ENCODE peak calls at places on chromosome 16, in four cellular contexts. T is left lung, S is lung, A is SK-N-SH. O is an unnamed sample.

GRCh38 chr16:71410146-71410545 is 31.7 kb downstream of the TLE7 start:
- DNase-seq in A (no peak), T (no peak), S (no peak), O (no peak)

GRCh38 chr16:89897204-89897603 is 21.5 kb upstream of the MC1R start:
- DNase-seq in T (no peak), A (no peak), S (no peak), O (no peak)

GRCh38 chr16:20064520-20064919 is 9.2 kb downstream of the GPR139 start:
- DNase-seq in S (no peak), A (no peak), T (no peak), O (no peak)

GRCh38 chr16:53090591-53091507 is 36.1 kb downstream of the CHD9 start:
- DNase-seq in T (peak; percentile 89), A (peak; percentile 29), S (peak; percentile 86), O (peak; percentile 96)

GRCh38 chr16:10976663-10977062 is 32.3 kb downstream of the CLEC16A start:
- DNase-seq in A (peak; percentile 75), S (no peak), T (no peak), O (no peak)

GRCh38 chr16:89024546-89024945 is 47.5 kb upstream of the CBFA2T3 start:
- DNase-seq in T (no peak), S (no peak), A (no peak), O (no peak)

GRCh38 chr16:3759736-3760135 is 42.4 kb upstream of the TRAP1 start:
- DNase-seq in T (no peak), S (no peak), A (no peak), O (no peak)

GRCh38 chr16:46648656-46649055 is 27.5 kb upstream of the SHCBP1 start:
- DNase-seq in T (no peak), A (no peak), S (no peak), O (no peak)

DNA sequence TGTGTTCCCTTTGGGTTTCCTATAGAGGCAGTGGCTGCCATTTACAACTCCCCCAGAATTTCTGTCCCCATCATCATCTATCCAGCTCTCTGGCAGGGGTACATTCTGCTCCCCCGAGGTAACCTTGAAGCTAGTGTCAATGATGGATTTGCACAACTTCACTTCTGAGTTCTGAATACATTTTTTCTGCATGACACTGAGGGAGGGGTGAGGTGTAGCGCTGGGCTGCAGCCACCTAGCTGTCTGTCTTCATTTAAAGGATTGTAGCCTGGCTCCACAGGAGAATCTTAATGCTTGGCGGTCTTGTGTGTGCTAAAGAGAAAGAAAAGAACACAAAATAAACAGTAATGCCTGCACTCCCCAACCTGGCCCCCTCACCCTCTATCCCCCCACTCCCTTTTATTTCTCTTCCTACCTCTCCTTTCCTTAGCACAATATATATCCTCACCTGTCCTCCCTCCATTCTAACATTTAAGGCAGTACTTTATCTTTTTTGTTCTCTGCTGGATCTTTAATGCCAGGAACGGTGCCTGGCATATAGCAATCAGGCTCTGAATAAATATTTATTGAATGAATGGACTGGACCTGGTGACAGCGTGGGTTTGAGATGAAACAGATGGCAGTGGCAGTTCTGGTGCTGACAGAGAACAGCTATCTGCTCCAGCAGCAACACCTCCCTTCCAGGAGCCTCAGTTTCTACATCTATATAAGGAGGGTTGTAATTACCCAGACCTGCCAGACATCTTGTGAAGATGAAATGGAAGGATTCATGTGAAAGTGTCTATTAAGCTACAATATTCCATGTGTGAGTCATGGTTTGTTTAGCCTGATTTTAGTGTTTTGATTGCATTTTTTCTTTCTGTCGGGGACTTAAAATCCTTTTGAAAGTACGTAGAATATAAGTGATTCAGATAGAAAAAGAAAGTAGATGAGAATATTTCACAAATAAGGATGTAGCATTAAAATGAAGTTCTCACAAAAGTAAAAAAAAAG is 163.6 kb upstream of the CDH11 start:
- DNase-seq in A (no peak), S (no peak), T (no peak), O (no peak)
- H3K4me3 ChIP-seq in A (no peak overlapping the region), S (no peak overlapping the region), T (no peak overlapping the region), O (no peak overlapping the region)

GRCh38 chr16:21301895-21302291 is 23.8 kb upstream of the CRYM start:
- DNase-seq in S (no peak), A (no peak), T (no peak), O (no peak)

GRCh38 chr16:21302898-21303528 is 24.9 kb upstream of the CRYM start:
- DNase-seq in S (no peak), A (no peak), T (no peak), O (no peak)

GRCh38 chr16:21302454-21302853 is 24.4 kb upstream of the CRYM start:
- DNase-seq in S (no peak), A (no peak), T (no peak), O (no peak)

GRCh38 chr16:21301168-21301894 is 23.2 kb upstream of the CRYM start:
- DNase-seq in A (peak; percentile 90), S (peak; percentile 73), T (peak; percentile 83), O (peak; percentile 67)

GRCh38 chr16:21300309-21301167 is 22.4 kb upstream of the CRYM start:
- DNase-seq in T (peak; percentile 95), S (peak; percentile 97), A (peak; percentile 86), O (peak; percentile 98)
- TF ChIP-seq CTCF in T (peak; percentile 69), S (peak; percentile 80), A (peak; percentile 98), O (peak; percentile 90)

DNA sequence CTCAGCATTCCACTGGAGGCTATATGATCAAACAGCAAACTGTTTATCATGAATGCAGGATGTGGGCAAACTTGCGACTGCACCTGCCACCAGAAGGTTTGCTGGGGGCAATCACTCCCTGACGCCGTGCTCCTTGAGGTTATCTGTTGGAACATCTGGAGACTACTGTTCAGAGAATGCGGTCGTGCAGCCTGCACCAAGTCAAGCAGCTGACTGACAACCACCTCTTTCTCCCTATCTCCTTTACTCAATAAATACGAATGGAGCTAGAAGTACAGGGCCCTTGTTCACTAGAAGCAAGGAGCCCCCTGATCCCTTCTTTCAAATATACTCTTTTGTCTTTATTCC is 2101.2 kb downstream of the TP53TG3F start:
- DNase-seq in A (no peak), S (no peak), T (no peak), O (no peak)
- H3K9me3 ChIP-seq in A (no peaks in the 10 kb centered on the region), S (peaks cover 7% of the 10 kb centered on the region), T (peaks cover 14% of the 10 kb centered on the region), O (no peaks in the 10 kb centered on the region)

GRCh38 chr16:29963021-29963743 is 1.3 kb downstream of the TMEM219 start:
- DNase-seq in S (no peak), T (no peak), A (no peak), O (no peak)
- H3K4me3 ChIP-seq in S (no peak overlapping the region), T (peak overlapping the region; percentile 77), A (peak overlapping the region; percentile 78), O (peak overlapping the region; percentile 80)

GRCh38 chr16:28255838-28256237 is 36.5 kb upstream of the SBK1 start:
- DNase-seq in A (no peak), T (no peak), S (no peak), O (no peak)
- TF ChIP-seq CTCF in A (no peak), T (no peak), S (no peak), O (no peak)

GRCh38 chr16:35302859-35303258 is 1843.4 kb downstream of the TP53TG3F start:
- DNase-seq in T (no peak), A (no peak), S (no peak), O (no peak)
- H3K9me3 ChIP-seq in T (peaks cover 18% of the 10 kb centered on the region), A (no peaks in the 10 kb centered on the region), S (peaks cover under 1% of the 10 kb centered on the region), O (no peaks in the 10 kb centered on the region)

GRCh38 chr16:72493681-72494415 is 321.9 kb upstream of the PMFBP1 start:
- DNase-seq in S (no peak), T (no peak), A (no peak), O (no peak)
- H3K4me3 ChIP-seq in S (no peak overlapping the region), T (no peak overlapping the region), A (peak overlapping the region; percentile 48), O (no peak overlapping the region)

GRCh38 chr16:66161942-66162341 is 204.5 kb upstream of the CDH5 start:
- DNase-seq in S (no peak), A (no peak), T (no peak), O (no peak)

GRCh38 chr16:66155933-66156332 is 210.6 kb upstream of the CDH5 start:
- DNase-seq in T (no peak), A (no peak), S (no peak), O (no peak)

GRCh38 chr16:66164581-66164980 is 201.9 kb upstream of the CDH5 start:
- DNase-seq in S (no peak), T (no peak), A (no peak), O (no peak)

GRCh38 chr16:66156538-66156937 is 210.0 kb upstream of the CDH5 start:
- DNase-seq in S (no peak), A (no peak), T (no peak), O (no peak)

GRCh38 chr16:66159987-66160386 is 206.5 kb upstream of the CDH5 start:
- DNase-seq in T (no peak), A (no peak), S (no peak), O (no peak)
- TF ChIP-seq CTCF in T (no peak), A (peak; percentile 30), S (no peak), O (no peak)

DNA sequence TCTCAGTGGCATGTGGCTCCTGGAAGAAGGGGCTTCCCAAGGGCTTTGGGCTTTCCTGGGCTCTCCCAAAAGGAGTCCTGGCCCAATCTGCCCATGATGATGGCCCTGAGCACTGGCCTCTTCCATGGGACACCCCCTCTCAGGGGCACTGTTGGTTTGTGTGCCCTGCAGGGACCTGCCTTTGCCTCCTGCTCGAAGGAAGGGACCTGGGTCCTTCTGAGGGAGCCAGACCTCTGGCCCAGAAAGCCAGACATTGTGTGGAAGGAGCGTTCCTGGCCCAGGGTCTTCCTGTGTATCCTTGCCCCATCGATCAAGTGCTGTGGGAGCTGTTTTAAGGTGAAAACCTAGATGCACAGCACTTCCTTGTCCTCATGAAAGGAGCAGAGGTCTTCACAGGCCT is 1689.3 kb downstream of the TP53TG3F start:
- DNase-seq in A (no peak), S (no peak), T (no peak), O (no peak)
- H3K9me3 ChIP-seq in A (no peaks in the 10 kb centered on the region), S (peaks cover 53% of the 10 kb centered on the region), T (peaks cover 87% of the 10 kb centered on the region), O (no peaks in the 10 kb centered on the region)

O was measured in right atrium auricular region.